ENCODE peak calls at places on chromosomes 11 and 22, in five cellular contexts. One of them, this sample, is unnamed.

GRCh38 chr11:76322593-76323341 is 58.2 kb downstream of the THAP12 start:
- DNase-seq in trophoblast cell: peak; percentile 75
- DNase-seq in pancreas: no peak
- DNase-seq in stomach: no peak
- DNase-seq in Peyer's patch: no peak
- DNase-seq in this sample: peak; percentile 7

GRCh38 chr11:35138949-35139881 is at the start of gene CD44:
- DNase-seq in Peyer's patch: peak; percentile 89
- DNase-seq in pancreas: peak; percentile 76
- DNase-seq in trophoblast cell: peak; percentile 42
- DNase-seq in stomach: peak; percentile 66
- DNase-seq in this sample: peak; percentile 95

GRCh38 chr11:75797116-75797515 is 17.9 kb upstream of the UVRAG start:
- DNase-seq in stomach: no peak
- DNase-seq in Peyer's patch: no peak
- DNase-seq in pancreas: no peak
- DNase-seq in trophoblast cell: no peak
- DNase-seq in this sample: peak; percentile 69

GRCh38 chr11:19832166-19832750 is 119.6 kb downstream of the NAV2 start:
- DNase-seq in Peyer's patch: no peak
- DNase-seq in pancreas: no peak
- DNase-seq in stomach: no peak
- DNase-seq in trophoblast cell: no peak
- DNase-seq in this sample: no peak

GRCh38 chr11:45107051-45107450 is 39.4 kb upstream of the PRDM11 start:
- DNase-seq in pancreas: no peak
- DNase-seq in stomach: no peak
- DNase-seq in Peyer's patch: peak; percentile 26
- DNase-seq in trophoblast cell: no peak
- DNase-seq in this sample: no peak

GRCh38 chr11:45263773-45264172 is 22.4 kb downstream of the SYT13 start:
- DNase-seq in pancreas: no peak
- DNase-seq in stomach: no peak
- DNase-seq in Peyer's patch: no peak
- DNase-seq in trophoblast cell: no peak
- DNase-seq in this sample: no peak

GRCh38 chr22:23790819-23791736 is 4.3 kb downstream of the SMARCB1 start:
- DNase-seq in stomach: no peak
- DNase-seq in Peyer's patch: no peak
- DNase-seq in trophoblast cell: no peak
- DNase-seq in pancreas: no peak
- DNase-seq in this sample: peak; percentile 51

GRCh38 chr22:42922374-42923177 is 65.5 kb upstream of the ARFGAP3 start:
- DNase-seq in pancreas: peak; percentile 75
- DNase-seq in Peyer's patch: no peak
- DNase-seq in stomach: no peak
- DNase-seq in trophoblast cell: no peak
- DNase-seq in this sample: peak; percentile 76

GRCh38 chr11:25351091-25351803 is 854.4 kb downstream of the LUZP2 start:
- DNase-seq in pancreas: no peak
- DNase-seq in trophoblast cell: no peak
- DNase-seq in Peyer's patch: no peak
- DNase-seq in stomach: no peak
- DNase-seq in this sample: peak; percentile 61

GRCh38 chr22:46578824-46579561 is 41.2 kb upstream of the GRAMD4 start:
- DNase-seq in trophoblast cell: peak; percentile 81
- DNase-seq in pancreas: peak; percentile 68
- DNase-seq in Peyer's patch: peak; percentile 70
- DNase-seq in stomach: peak; percentile 57
- DNase-seq in this sample: peak; percentile 72

GRCh38 chr11:34198523-34198922 is 93.1 kb downstream of the NAT10 start:
- DNase-seq in trophoblast cell: no peak
- DNase-seq in Peyer's patch: no peak
- DNase-seq in stomach: no peak
- DNase-seq in pancreas: no peak
- DNase-seq in this sample: no peak

GRCh38 chr11:59678118-59678812 is 9.4 kb upstream of the PATL1 start:
- DNase-seq in trophoblast cell: no peak
- DNase-seq in pancreas: no peak
- DNase-seq in stomach: no peak
- DNase-seq in Peyer's patch: no peak
- DNase-seq in this sample: no peak

GRCh38 chr11:62804310-62805043 is 763 bp downstream of the NXF1 start:
- DNase-seq in Peyer's patch: no peak
- DNase-seq in stomach: peak; percentile 26
- DNase-seq in pancreas: no peak
- DNase-seq in trophoblast cell: peak; percentile 60
- DNase-seq in this sample: no peak

GRCh38 chr22:37282385-37282677 is at the start of gene CYTH4:
- DNase-seq in pancreas: no peak
- DNase-seq in Peyer's patch: peak; percentile 93
- DNase-seq in stomach: peak; percentile 70
- DNase-seq in trophoblast cell: peak; percentile 34
- DNase-seq in this sample: peak; percentile 98

GRCh38 chr22:22344430-22344829 is 99.8 kb downstream of the VPREB1 start:
- DNase-seq in Peyer's patch: no peak
- DNase-seq in stomach: no peak
- DNase-seq in pancreas: no peak
- DNase-seq in trophoblast cell: no peak
- DNase-seq in this sample: no peak

GRCh38 chr22:27959335-27960090 is 40.5 kb upstream of the PITPNB start:
- DNase-seq in Peyer's patch: no peak
- DNase-seq in trophoblast cell: no peak
- DNase-seq in pancreas: peak; percentile 9
- DNase-seq in stomach: no peak
- DNase-seq in this sample: no peak

GRCh38 chr11:123580557-123581275 is 73.7 kb downstream of the SCN3B start:
- DNase-seq in stomach: peak; percentile 84
- DNase-seq in Peyer's patch: peak; percentile 82
- DNase-seq in trophoblast cell: peak; percentile 94
- DNase-seq in pancreas: peak; percentile 64
- DNase-seq in this sample: peak; percentile 92

GRCh38 chr11:58575377-58576020 is at the start of gene LPXN:
- DNase-seq in stomach: no peak
- DNase-seq in pancreas: no peak
- DNase-seq in Peyer's patch: peak; percentile 85
- DNase-seq in trophoblast cell: peak; percentile 17
- DNase-seq in this sample: no peak

GRCh38 chr11:38266691-38267090 is 1668.7 kb upstream of the RAG2 start:
- DNase-seq in pancreas: no peak
- DNase-seq in Peyer's patch: no peak
- DNase-seq in stomach: no peak
- DNase-seq in trophoblast cell: no peak
- DNase-seq in this sample: no peak

GRCh38 chr22:46425011-46425410 is 89.5 kb downstream of the TRMU start:
- DNase-seq in Peyer's patch: no peak
- DNase-seq in stomach: no peak
- DNase-seq in pancreas: no peak
- DNase-seq in trophoblast cell: peak; percentile 71
- DNase-seq in this sample: no peak

GRCh38 chr22:49302530-49302929 is 525.1 kb downstream of the BRD1 start:
- DNase-seq in stomach: peak; percentile 11
- DNase-seq in pancreas: no peak
- DNase-seq in trophoblast cell: no peak
- DNase-seq in Peyer's patch: peak; percentile 23
- DNase-seq in this sample: peak; percentile 41

GRCh38 chr11:103920449-103920848 is 116.0 kb upstream of the DDI1 start:
- DNase-seq in pancreas: no peak
- DNase-seq in Peyer's patch: no peak
- DNase-seq in stomach: no peak
- DNase-seq in trophoblast cell: peak; percentile 15
- DNase-seq in this sample: no peak

GRCh38 chr22:40462195-40462988 is 92.0 kb downstream of the SGSM3 start:
- DNase-seq in Peyer's patch: peak; percentile 60
- DNase-seq in pancreas: no peak
- DNase-seq in trophoblast cell: no peak
- DNase-seq in stomach: no peak
- DNase-seq in this sample: no peak

GRCh38 chr11:76588455-76589325 is 81.9 kb downstream of the LRRC32 start:
- DNase-seq in Peyer's patch: peak; percentile 77
- DNase-seq in pancreas: no peak
- DNase-seq in stomach: peak; percentile 42
- DNase-seq in trophoblast cell: peak; percentile 42
- DNase-seq in this sample: peak; percentile 90

GRCh38 chr22:20508815-20509271 is 1.4 kb downstream of the MED15 start:
- DNase-seq in stomach: no peak
- DNase-seq in Peyer's patch: no peak
- DNase-seq in pancreas: no peak
- DNase-seq in trophoblast cell: peak; percentile 60
- DNase-seq in this sample: no peak

GRCh38 chr11:2699185-2699530 is 636 bp downstream of the KCNQ1OT1 start:
- DNase-seq in pancreas: no peak
- DNase-seq in trophoblast cell: peak; percentile 44
- DNase-seq in Peyer's patch: peak; percentile 58
- DNase-seq in stomach: no peak
- DNase-seq in this sample: peak; percentile 83

GRCh38 chr11:8785998-8786397 is 103.4 kb downstream of the RPL27A start:
- DNase-seq in pancreas: no peak
- DNase-seq in Peyer's patch: no peak
- DNase-seq in stomach: no peak
- DNase-seq in trophoblast cell: no peak
- DNase-seq in this sample: no peak

GRCh38 chr11:116935514-116935913 is 98.1 kb upstream of the APOA1 start:
- DNase-seq in Peyer's patch: no peak
- DNase-seq in pancreas: no peak
- DNase-seq in trophoblast cell: no peak
- DNase-seq in stomach: no peak
- DNase-seq in this sample: no peak

GRCh38 chr11:67999201-67999629 is 4.7 kb downstream of the UNC93B1 start:
- DNase-seq in Peyer's patch: no peak
- DNase-seq in trophoblast cell: no peak
- DNase-seq in pancreas: no peak
- DNase-seq in stomach: no peak
- DNase-seq in this sample: no peak

GRCh38 chr11:123235687-123236261 is 40.7 kb upstream of the CLMP start:
- DNase-seq in stomach: no peak
- DNase-seq in trophoblast cell: no peak
- DNase-seq in Peyer's patch: no peak
- DNase-seq in pancreas: no peak
- DNase-seq in this sample: no peak

GRCh38 chr11:9489366-9489765 is 28.6 kb downstream of the ZNF143 start:
- DNase-seq in stomach: no peak
- DNase-seq in Peyer's patch: no peak
- DNase-seq in pancreas: no peak
- DNase-seq in trophoblast cell: peak; percentile 43
- DNase-seq in this sample: no peak

GRCh38 chr11:14520086-14520901 is at the start of gene PSMA1:
- DNase-seq in trophoblast cell: peak; percentile 98
- DNase-seq in pancreas: peak; percentile 92
- DNase-seq in stomach: peak; percentile 95
- DNase-seq in Peyer's patch: peak; percentile 98
- DNase-seq in this sample: peak; percentile 98

GRCh38 chr22:21585389-21585788 is 17.9 kb downstream of the UBE2L3 start:
- DNase-seq in pancreas: no peak
- DNase-seq in trophoblast cell: no peak
- DNase-seq in stomach: no peak
- DNase-seq in Peyer's patch: no peak
- DNase-seq in this sample: no peak

DNA sequence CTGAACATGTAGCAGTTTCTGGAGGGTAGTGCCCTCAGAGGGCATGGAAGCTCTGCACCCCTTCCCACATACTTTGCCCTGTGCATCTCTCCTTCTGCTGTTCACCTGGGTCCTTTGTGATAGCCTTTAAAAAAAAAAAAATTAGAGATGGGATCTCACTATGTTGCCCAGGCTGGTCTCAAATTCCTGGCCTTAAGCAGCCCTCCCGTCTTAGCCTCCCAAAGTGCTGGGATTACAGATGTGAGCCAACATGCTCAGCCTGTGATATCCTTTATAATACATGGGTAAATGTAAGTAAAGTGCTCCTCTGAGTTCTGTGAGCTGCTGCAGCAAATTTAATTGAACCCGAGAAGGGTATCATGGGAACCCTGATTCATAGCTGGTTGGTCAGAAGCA is 33.7 kb downstream of the PPFIA1 start:
- DNase-seq in Peyer's patch: peak; percentile 19
- DNase-seq in trophoblast cell: no peak
- DNase-seq in pancreas: no peak
- DNase-seq in stomach: no peak
- DNase-seq in this sample: no peak
- H3K4me1 ChIP-seq in Peyer's patch: no peaks in the 10 kb centered on the region
- H3K4me1 ChIP-seq in trophoblast cell: peaks cover 4% of the 10 kb centered on the region
- H3K4me1 ChIP-seq in pancreas: no peaks in the 10 kb centered on the region
- H3K4me1 ChIP-seq in stomach: peaks cover 20% of the 10 kb centered on the region
- H3K4me1 ChIP-seq in this sample: peaks cover 14% of the 10 kb centered on the region

GRCh38 chr22:45280995-45281394 is 3.8 kb upstream of the UPK3A start:
- DNase-seq in stomach: no peak
- DNase-seq in trophoblast cell: no peak
- DNase-seq in pancreas: no peak
- DNase-seq in Peyer's patch: no peak
- DNase-seq in this sample: no peak
- H3K27ac ChIP-seq in stomach: no peak overlapping the region
- H3K27ac ChIP-seq in trophoblast cell: no peak overlapping the region
- H3K27ac ChIP-seq in pancreas: no peak overlapping the region
- H3K27ac ChIP-seq in Peyer's patch: no peak overlapping the region
- H3K27ac ChIP-seq in this sample: no peak overlapping the region

DNA sequence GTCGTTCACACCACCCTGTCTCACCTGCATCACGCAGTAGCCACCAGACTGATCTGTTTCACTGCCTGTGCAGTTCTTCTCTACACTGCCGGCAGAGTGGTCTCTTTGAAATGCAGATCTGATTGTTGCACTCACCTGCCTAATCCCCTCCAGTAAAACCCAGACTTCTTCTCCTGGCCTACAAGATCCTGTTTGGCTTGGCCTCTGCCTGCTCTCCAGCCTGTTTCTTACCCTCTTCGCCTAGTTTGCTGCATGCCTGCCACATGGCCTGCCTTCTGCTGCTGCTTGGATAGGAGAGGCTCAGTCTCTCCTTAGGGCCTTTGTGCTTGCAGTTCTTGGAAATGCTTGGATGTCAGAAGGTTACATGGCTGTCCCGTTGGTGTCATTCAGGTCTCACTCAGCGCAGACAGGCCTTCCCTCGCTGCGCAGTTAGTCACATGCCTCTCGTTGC is 42.0 kb downstream of the PACS1 start:
- DNase-seq in Peyer's patch: no peak
- DNase-seq in trophoblast cell: no peak
- DNase-seq in pancreas: no peak
- DNase-seq in stomach: no peak
- DNase-seq in this sample: no peak
- H3K4me1 ChIP-seq in Peyer's patch: peaks cover 38% of the 10 kb centered on the region
- H3K4me1 ChIP-seq in trophoblast cell: peaks cover 20% of the 10 kb centered on the region
- H3K4me1 ChIP-seq in pancreas: no peaks in the 10 kb centered on the region
- H3K4me1 ChIP-seq in stomach: peaks cover 67% of the 10 kb centered on the region
- H3K4me1 ChIP-seq in this sample: peaks cover 91% of the 10 kb centered on the region

GRCh38 chr11:65559535-65559934 is 1.4 kb upstream of the LTBP3 start:
- DNase-seq in trophoblast cell: no peak
- DNase-seq in stomach: no peak
- DNase-seq in pancreas: no peak
- DNase-seq in Peyer's patch: no peak
- DNase-seq in this sample: no peak
- H3K27ac ChIP-seq in trophoblast cell: peak overlapping the region; percentile 36
- H3K27ac ChIP-seq in stomach: peak overlapping the region; percentile 96
- H3K27ac ChIP-seq in pancreas: peak overlapping the region; percentile 93
- H3K27ac ChIP-seq in Peyer's patch: peak overlapping the region; percentile 89
- H3K27ac ChIP-seq in this sample: peak overlapping the region; percentile 89